ENCODE peak calls at places on chromosomes 5 and 9, in five cellular contexts. G is suprapubic skin, Q is cardiac fibroblast, K is substantia nigra, F is aorta. J is an unnamed sample.

GRCh38 chr5:35822541-35822940 is 34.1 kb upstream of the IL7R start:
- DNase-seq in G (no peak), Q (no peak), K (no peak), F (no peak), J (no peak)

GRCh38 chr5:59317023-59317771 is 576.3 kb downstream of the PDE4D start:
- DNase-seq in G (no peak), Q (peak), K (no peak), F (no peak), J (peak)

GRCh38 chr5:8188874-8189588 is 320.1 kb downstream of the MTRR start:
- DNase-seq in G (no peak), Q (no peak), K (no peak), F (no peak), J (peak)

GRCh38 chr5:55231476-55232193 is 1.8 kb downstream of the CCNO start:
- DNase-seq in G (no peak), Q (no peak), K (no peak), F (no peak), J (peak)

GRCh38 chr9:95942016-95942415 is 66.5 kb downstream of the ERCC6L2 start:
- DNase-seq in G (no peak), Q (no peak), K (no peak), F (no peak), J (no peak)

GRCh38 chr9:135083831-135084230 is 3.6 kb upstream of the OLFM1 start:
- DNase-seq in G (no peak), Q (no peak), K (no peak), F (no peak), J (no peak)

GRCh38 chr5:120160120-120160895 is 303.8 kb upstream of the PRR16 start:
- DNase-seq in G (no peak), Q (no peak), K (no peak), F (no peak), J (no peak)

GRCh38 chr5:95937607-95938152 is 24.0 kb downstream of the ELL2 start:
- DNase-seq in G (no peak), Q (no peak), K (no peak), F (no peak), J (no peak)

GRCh38 chr5:141973871-141974595 is 5.1 kb downstream of the RNF14 start:
- DNase-seq in G (no peak), Q (peak), K (no peak), F (no peak), J (no peak)

J was measured in left kidney.